ENCODE peak calls at places on chromosomes 13 and 19, in six cellular contexts. S, F, Y, P, V and G are unnamed samples.
A peak's percentile ranks its signal among the peaks of the same experiment; 100 is the strongest.

GRCh38 chr13:94759120-94759728 is 46.9 kb upstream of the SOX21 start:
- DNase-seq in S (no peak), F (no peak), Y (no peak), V (no peak), P (no peak), G (no peak)

GRCh38 chr13:39451860-39452301 is 151.1 kb downstream of the LHFPL6 start:
- DNase-seq in P (peak; percentile 11), V (no peak), F (no peak), Y (no peak), S (no peak), G (no peak)

GRCh38 chr13:33637978-33638743 is 179.8 kb upstream of the RFC3 start:
- DNase-seq in F (no peak), Y (peak; percentile 30), S (no peak), V (no peak), P (no peak), G (no peak)

GRCh38 chr13:113646921-113647340 is 11.1 kb downstream of the ATP4B start:
- DNase-seq in P (no peak), V (peak; percentile 76), S (no peak), Y (no peak), F (no peak), G (no peak)

GRCh38 chr19:43789029-43789428 is 8.3 kb upstream of the KCNN4 start:
- DNase-seq in P (no peak), F (no peak), V (no peak), S (no peak), Y (peak; percentile 80), G (no peak)

GRCh38 chr19:19642506-19643157 is 825 bp downstream of the GMIP start:
- DNase-seq in S (no peak), P (peak; percentile 23), V (no peak), Y (no peak), F (peak; percentile 79), G (no peak)

GRCh38 chr13:104953588-104953987 is 1581.9 kb downstream of the EFNB2 start:
- DNase-seq in V (no peak), Y (no peak), F (peak; percentile 14), S (no peak), P (no peak), G (no peak)

GRCh38 chr13:30567072-30567471 is 50.6 kb upstream of the USPL1 start:
- DNase-seq in V (no peak), P (no peak), F (no peak), Y (no peak), S (no peak), G (no peak)

GRCh38 chr19:42032428-42032827 is 37.6 kb downstream of the GRIK5 start:
- DNase-seq in F (no peak), S (no peak), Y (peak; percentile 87), V (no peak), P (no peak), G (no peak)

GRCh38 chr19:48726573-48726972 is 7.0 kb upstream of the MAMSTR start:
- DNase-seq in V (no peak), P (no peak), Y (no peak), F (no peak), S (no peak), G (no peak)

GRCh38 chr19:40529093-40529954 is 47.3 kb upstream of the SHKBP1 start:
- DNase-seq in F (peak; percentile 99), Y (peak; percentile 95), V (peak; percentile 93), S (peak; percentile 93), P (peak; percentile 88), G (peak; percentile 38)

GRCh38 chr13:34452831-34453230 is 489.2 kb upstream of the NBEA start:
- DNase-seq in Y (no peak), F (no peak), S (no peak), V (no peak), P (no peak), G (no peak)

GRCh38 chr13:79589605-79590511 is 108.9 kb downstream of the NDFIP2 start:
- DNase-seq in P (no peak), V (no peak), Y (no peak), S (no peak), F (no peak), G (no peak)

GRCh38 chr19:16319466-16319865 is 5.2 kb upstream of the KLF2 start:
- DNase-seq in Y (no peak), P (no peak), F (no peak), S (no peak), V (no peak), G (no peak)

GRCh38 chr19:14916848-14917247 is 24.4 kb upstream of the OR7C2 start:
- DNase-seq in V (no peak), F (peak; percentile 2), S (no peak), P (no peak), Y (peak; percentile 65), G (no peak)

GRCh38 chr13:110055089-110055488 is 251.9 kb downstream of the COL4A1 start:
- DNase-seq in P (no peak), S (no peak), V (no peak), Y (no peak), F (no peak), G (no peak)

GRCh38 chr19:8567522-8568172 is 9.6 kb downstream of the MYO1F start:
- DNase-seq in V (no peak), Y (no peak), S (no peak), F (no peak), P (peak; percentile 24), G (no peak)

GRCh38 chr13:30923423-30923822 is 9.0 kb upstream of the TEX26 start:
- DNase-seq in P (no peak), F (no peak), Y (no peak), S (peak; percentile 70), V (no peak), G (no peak)

GRCh38 chr19:34317311-34317927 is 47.6 kb upstream of the GPI start:
- DNase-seq in V (no peak), S (no peak), F (no peak), Y (no peak), P (peak; percentile 28), G (no peak)

GRCh38 chr19:46616631-46617322 is 8.1 kb downstream of the PTGIR start:
- DNase-seq in F (peak; percentile 90), P (peak; percentile 69), S (no peak), Y (peak; percentile 89), V (no peak), G (no peak)
- TF ChIP-seq CTCF in F (peak; percentile 60), P (peak; percentile 48), S (peak; percentile 28), Y (peak; percentile 80), V (no peak), G (peak; percentile 78)

GRCh38 chr13:97875911-97876310 is 77.6 kb upstream of the IPO5 start:
- DNase-seq in F (no peak), V (no peak), P (no peak), Y (peak; percentile 3), S (peak; percentile 83), G (no peak)
- TF ChIP-seq POLR2AphosphoS5 in F (no peak), V (no peak), P (no peak), Y (no peak), S (no peak), G (no peak)

GRCh38 chr19:4580021-4580901 is 20.8 kb upstream of the SEMA6B start:
- DNase-seq in V (no peak), S (no peak), F (peak; percentile 61), Y (peak; percentile 89), P (no peak), G (no peak)
- TF ChIP-seq CTCF in V (no peak), S (no peak), F (peak; percentile 48), Y (peak; percentile 73), P (no peak), G (peak; percentile 52)

GRCh38 chr19:45794627-45795026 is 2.0 kb upstream of the DMWD start:
- DNase-seq in Y (no peak), S (no peak), F (no peak), V (no peak), P (no peak), G (no peak)

GRCh38 chr19:45800009-45800553 is 7.4 kb upstream of the DMWD start:
- DNase-seq in S (no peak), P (no peak), Y (no peak), F (no peak), V (no peak), G (no peak)

GRCh38 chr19:45801603-45802175 is 9.0 kb upstream of the DMWD start:
- DNase-seq in V (no peak), P (no peak), Y (no peak), F (no peak), S (no peak), G (no peak)

GRCh38 chr19:45804140-45804958 is 10.8 kb downstream of the RSPH6A start:
- DNase-seq in P (no peak), V (no peak), S (no peak), Y (no peak), F (no peak), G (no peak)

DNA sequence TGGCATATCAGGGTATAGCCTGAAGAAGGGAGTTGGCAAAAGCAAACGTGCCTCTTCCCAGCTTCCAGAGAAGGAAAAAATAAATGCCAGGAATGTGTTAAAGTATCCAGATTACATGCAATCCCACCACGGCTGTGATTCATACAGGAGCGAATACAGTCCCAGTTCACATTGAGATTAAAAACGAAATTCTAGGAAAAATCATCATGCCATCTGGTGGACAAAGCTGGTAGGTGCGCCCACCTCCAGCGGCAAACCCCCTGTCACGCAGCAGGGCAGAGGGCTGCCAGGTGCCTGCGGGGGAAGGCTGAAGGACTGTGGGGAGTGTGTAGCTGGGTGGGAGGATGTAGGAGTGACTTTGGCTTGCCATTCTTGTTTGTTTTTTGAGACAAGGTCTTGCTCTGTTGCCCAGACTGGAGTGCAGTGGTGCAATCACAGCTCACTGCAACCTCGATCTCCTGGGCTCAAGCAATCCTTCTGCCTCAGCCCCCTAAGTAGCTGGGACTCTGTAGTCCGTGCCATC is 6.4 kb upstream of the DMWD start:
- DNase-seq in P (peak; percentile 62), Y (peak; percentile 78), V (no peak), F (peak; percentile 91), S (no peak), G (no peak)
- TF ChIP-seq POLR2AphosphoS5 in P (no peak), Y (no peak), V (no peak), F (no peak), S (peak; percentile 23), G (no peak)

GRCh38 chr13:32443111-32443510 is 15.2 kb upstream of the N4BP2L1 start:
- DNase-seq in S (no peak), V (no peak), Y (peak; percentile 46), P (peak; percentile 35), F (peak; percentile 38), G (no peak)
- TF ChIP-seq CTCF in S (no peak), V (no peak), Y (peak; percentile 48), P (no peak), F (peak; percentile 43), G (peak; percentile 25)

GRCh38 chr13:51292000-51292550 is 47.4 kb upstream of the SERPINE3 start:
- DNase-seq in P (no peak), S (no peak), V (no peak), Y (no peak), F (no peak), G (no peak)
- TF ChIP-seq POLR2AphosphoS5 in P (no peak), S (no peak), V (no peak), Y (no peak), F (no peak), G (no peak)

GRCh38 chr13:84844473-84844872 is 954.7 kb downstream of the SLITRK6 start:
- DNase-seq in S (no peak), V (no peak), P (no peak), F (peak; percentile 32), Y (peak; percentile 53), G (no peak)
- TF ChIP-seq CTCF in S (no peak), V (no peak), P (no peak), F (peak; percentile 67), Y (peak; percentile 63), G (peak; percentile 42)